ENCODE peak calls at places on chromosomes 4 and X, in nine cellular contexts. One of them, this sample, is unnamed.

GRCh38 chr4:168868044-168868855 is 141.8 kb downstream of the CBR4 start:
- DNase-seq in suprapubic skin: no peak
- DNase-seq in dorsolateral prefrontal cortex: no peak
- DNase-seq in Caco-2: no peak
- DNase-seq in left ventricle myocardium inferior: no peak
- DNase-seq in HCT116: no peak
- DNase-seq in Peyer's patch: no peak
- DNase-seq in right lobe of liver: no peak
- DNase-seq in cardiac fibroblast: peak; percentile 79
- DNase-seq in this sample: no peak

GRCh38 chr4:25367004-25367621 is 9.9 kb upstream of the ANAPC4 start:
- DNase-seq in suprapubic skin: no peak
- DNase-seq in dorsolateral prefrontal cortex: no peak
- DNase-seq in Caco-2: peak; percentile 24
- DNase-seq in left ventricle myocardium inferior: no peak
- DNase-seq in HCT116: no peak
- DNase-seq in Peyer's patch: no peak
- DNase-seq in right lobe of liver: no peak
- DNase-seq in cardiac fibroblast: peak; percentile 71
- DNase-seq in this sample: no peak

GRCh38 chr4:142567199-142567598 is 278.9 kb downstream of the INPP4B start:
- DNase-seq in suprapubic skin: no peak
- DNase-seq in dorsolateral prefrontal cortex: no peak
- DNase-seq in Caco-2: peak; percentile 45
- DNase-seq in left ventricle myocardium inferior: no peak
- DNase-seq in HCT116: peak; percentile 51
- DNase-seq in Peyer's patch: peak; percentile 33
- DNase-seq in right lobe of liver: no peak
- DNase-seq in cardiac fibroblast: no peak
- DNase-seq in this sample: no peak

GRCh38 chrX:17500145-17500579 is 125.2 kb downstream of the NHS start:
- DNase-seq in suprapubic skin: no peak
- DNase-seq in dorsolateral prefrontal cortex: no peak
- DNase-seq in Caco-2: peak; percentile 24
- DNase-seq in left ventricle myocardium inferior: no peak
- DNase-seq in HCT116: peak; percentile 3
- DNase-seq in Peyer's patch: no peak
- DNase-seq in right lobe of liver: no peak
- DNase-seq in cardiac fibroblast: no peak
- DNase-seq in this sample: no peak

GRCh38 chrX:145524931-145525330 is 277.6 kb downstream of the SPANXN1 start:
- DNase-seq in suprapubic skin: no peak
- DNase-seq in dorsolateral prefrontal cortex: no peak
- DNase-seq in Caco-2: no peak
- DNase-seq in left ventricle myocardium inferior: no peak
- DNase-seq in HCT116: no peak
- DNase-seq in Peyer's patch: no peak
- DNase-seq in right lobe of liver: no peak
- DNase-seq in cardiac fibroblast: no peak
- DNase-seq in this sample: no peak

GRCh38 chr4:48698029-48698901 is 81.8 kb downstream of the FRYL start:
- DNase-seq in suprapubic skin: no peak
- DNase-seq in dorsolateral prefrontal cortex: no peak
- DNase-seq in Caco-2: no peak
- DNase-seq in left ventricle myocardium inferior: peak; percentile 26
- DNase-seq in HCT116: peak; percentile 44
- DNase-seq in Peyer's patch: no peak
- DNase-seq in right lobe of liver: peak; percentile 90
- DNase-seq in cardiac fibroblast: peak; percentile 94
- DNase-seq in this sample: peak; percentile 83

GRCh38 chrX:39808471-39808917 is 289.3 kb downstream of the BCOR start:
- DNase-seq in suprapubic skin: no peak
- DNase-seq in dorsolateral prefrontal cortex: no peak
- DNase-seq in Caco-2: no peak
- DNase-seq in left ventricle myocardium inferior: no peak
- DNase-seq in HCT116: no peak
- DNase-seq in Peyer's patch: no peak
- DNase-seq in right lobe of liver: no peak
- DNase-seq in cardiac fibroblast: peak; percentile 91
- DNase-seq in this sample: no peak

GRCh38 chr4:37132351-37132989 is 112.1 kb upstream of the NWD2 start:
- DNase-seq in suprapubic skin: no peak
- DNase-seq in dorsolateral prefrontal cortex: no peak
- DNase-seq in Caco-2: no peak
- DNase-seq in left ventricle myocardium inferior: no peak
- DNase-seq in HCT116: peak; percentile 6
- DNase-seq in Peyer's patch: no peak
- DNase-seq in right lobe of liver: no peak
- DNase-seq in cardiac fibroblast: no peak
- DNase-seq in this sample: no peak

GRCh38 chr4:13881880-13882279 is 254.4 kb upstream of the BOD1L1 start:
- DNase-seq in suprapubic skin: no peak
- DNase-seq in dorsolateral prefrontal cortex: no peak
- DNase-seq in Caco-2: no peak
- DNase-seq in left ventricle myocardium inferior: no peak
- DNase-seq in HCT116: no peak
- DNase-seq in Peyer's patch: no peak
- DNase-seq in right lobe of liver: no peak
- DNase-seq in cardiac fibroblast: peak; percentile 56
- DNase-seq in this sample: no peak

GRCh38 chrX:55008571-55009358 is 8.6 kb downstream of the APEX2 start:
- DNase-seq in suprapubic skin: no peak
- DNase-seq in dorsolateral prefrontal cortex: peak; percentile 44
- DNase-seq in Caco-2: no peak
- DNase-seq in left ventricle myocardium inferior: peak; percentile 20
- DNase-seq in HCT116: peak; percentile 12
- DNase-seq in Peyer's patch: no peak
- DNase-seq in right lobe of liver: no peak
- DNase-seq in cardiac fibroblast: no peak
- DNase-seq in this sample: no peak

GRCh38 chrX:70241501-70241900 is 7.0 kb downstream of the AWAT1 start:
- DNase-seq in suprapubic skin: no peak
- DNase-seq in dorsolateral prefrontal cortex: no peak
- DNase-seq in Caco-2: no peak
- DNase-seq in left ventricle myocardium inferior: no peak
- DNase-seq in HCT116: no peak
- DNase-seq in Peyer's patch: no peak
- DNase-seq in right lobe of liver: no peak
- DNase-seq in cardiac fibroblast: no peak
- DNase-seq in this sample: no peak

GRCh38 chr4:57078685-57079521 is 31.3 kb downstream of the IGFBP7 start:
- DNase-seq in suprapubic skin: no peak
- DNase-seq in dorsolateral prefrontal cortex: no peak
- DNase-seq in Caco-2: peak; percentile 72
- DNase-seq in left ventricle myocardium inferior: no peak
- DNase-seq in HCT116: no peak
- DNase-seq in Peyer's patch: no peak
- DNase-seq in right lobe of liver: no peak
- DNase-seq in cardiac fibroblast: no peak
- DNase-seq in this sample: peak; percentile 89

GRCh38 chrX:134753185-134754008 is 95.1 kb upstream of the PLAC1 start:
- DNase-seq in suprapubic skin: no peak
- DNase-seq in dorsolateral prefrontal cortex: no peak
- DNase-seq in Caco-2: peak; percentile 9
- DNase-seq in left ventricle myocardium inferior: no peak
- DNase-seq in HCT116: no peak
- DNase-seq in Peyer's patch: no peak
- DNase-seq in right lobe of liver: no peak
- DNase-seq in cardiac fibroblast: peak; percentile 76
- DNase-seq in this sample: no peak

GRCh38 chr4:69196209-69196965 is 18.2 kb downstream of the UGT2B11 start:
- DNase-seq in suprapubic skin: no peak
- DNase-seq in dorsolateral prefrontal cortex: no peak
- DNase-seq in Caco-2: no peak
- DNase-seq in left ventricle myocardium inferior: no peak
- DNase-seq in HCT116: no peak
- DNase-seq in Peyer's patch: no peak
- DNase-seq in right lobe of liver: no peak
- DNase-seq in cardiac fibroblast: no peak
- DNase-seq in this sample: no peak

GRCh38 chrX:17527135-17527701 is 152.2 kb downstream of the NHS start:
- DNase-seq in suprapubic skin: no peak
- DNase-seq in dorsolateral prefrontal cortex: no peak
- DNase-seq in Caco-2: no peak
- DNase-seq in left ventricle myocardium inferior: peak; percentile 54
- DNase-seq in HCT116: no peak
- DNase-seq in Peyer's patch: no peak
- DNase-seq in right lobe of liver: no peak
- DNase-seq in cardiac fibroblast: peak; percentile 24
- DNase-seq in this sample: no peak

DNA sequence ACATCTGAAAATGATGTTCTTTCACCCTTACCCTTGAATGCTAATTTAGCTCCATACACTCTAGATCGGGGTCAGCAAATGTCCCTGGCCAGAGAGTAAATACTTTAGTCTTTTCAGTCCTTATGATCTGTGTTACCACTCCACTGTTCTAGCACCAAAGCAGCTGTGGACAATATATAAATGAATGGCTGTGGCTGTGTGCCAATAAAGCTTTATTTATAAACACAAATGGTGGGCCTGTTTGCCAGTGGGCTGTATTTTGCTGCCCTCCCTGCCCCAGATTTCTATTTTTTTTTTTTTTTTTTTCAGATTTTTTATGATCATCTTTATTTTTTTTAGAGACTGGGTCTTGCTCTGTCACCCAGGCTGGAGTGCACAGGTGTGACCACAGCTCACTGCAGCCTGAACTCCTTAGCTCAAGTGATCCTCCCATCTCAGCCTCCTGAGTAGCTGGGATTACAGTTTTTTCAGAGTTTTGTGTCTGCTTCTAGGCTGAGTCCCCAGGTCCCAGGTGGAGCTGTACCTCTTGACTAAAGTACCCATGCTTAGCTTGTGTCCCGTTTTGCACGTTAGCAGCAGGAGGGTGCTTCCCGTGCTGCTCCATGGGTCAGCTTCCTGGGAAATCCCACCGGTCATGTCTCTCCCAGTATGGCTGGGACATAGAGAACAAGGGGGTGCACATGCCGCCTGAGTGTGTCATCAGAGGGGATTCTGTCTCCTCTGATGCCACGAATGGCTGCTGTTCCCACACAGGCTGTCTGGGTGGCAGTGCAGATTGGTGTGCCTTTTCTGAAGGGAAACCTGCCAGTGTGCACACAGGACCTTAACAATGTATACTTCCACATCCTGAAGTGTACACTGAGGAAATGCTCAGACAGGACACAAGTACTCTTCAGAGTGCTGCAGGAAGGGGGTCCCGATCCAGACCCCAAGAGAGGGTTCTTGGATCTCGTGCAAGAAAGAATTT is 16.0 kb upstream of the GRPEL1 start:
- DNase-seq in suprapubic skin: no peak
- DNase-seq in dorsolateral prefrontal cortex: no peak
- DNase-seq in Caco-2: no peak
- DNase-seq in left ventricle myocardium inferior: no peak
- DNase-seq in HCT116: no peak
- DNase-seq in Peyer's patch: no peak
- DNase-seq in right lobe of liver: no peak
- DNase-seq in cardiac fibroblast: no peak
- DNase-seq in this sample: no peak
- H3K4me3 ChIP-seq in suprapubic skin: peak overlapping the region; percentile 13
- H3K4me3 ChIP-seq in dorsolateral prefrontal cortex: no peak overlapping the region
- H3K4me3 ChIP-seq in Caco-2: no peak overlapping the region
- H3K4me3 ChIP-seq in left ventricle myocardium inferior: peak overlapping the region; percentile 41
- H3K4me3 ChIP-seq in HCT116: no peak overlapping the region
- H3K4me3 ChIP-seq in Peyer's patch: peak overlapping the region; percentile 6
- H3K4me3 ChIP-seq in right lobe of liver: peak overlapping the region; percentile 45
- H3K4me3 ChIP-seq in cardiac fibroblast: no peak overlapping the region
- H3K4me3 ChIP-seq in this sample: no peak overlapping the region

DNA sequence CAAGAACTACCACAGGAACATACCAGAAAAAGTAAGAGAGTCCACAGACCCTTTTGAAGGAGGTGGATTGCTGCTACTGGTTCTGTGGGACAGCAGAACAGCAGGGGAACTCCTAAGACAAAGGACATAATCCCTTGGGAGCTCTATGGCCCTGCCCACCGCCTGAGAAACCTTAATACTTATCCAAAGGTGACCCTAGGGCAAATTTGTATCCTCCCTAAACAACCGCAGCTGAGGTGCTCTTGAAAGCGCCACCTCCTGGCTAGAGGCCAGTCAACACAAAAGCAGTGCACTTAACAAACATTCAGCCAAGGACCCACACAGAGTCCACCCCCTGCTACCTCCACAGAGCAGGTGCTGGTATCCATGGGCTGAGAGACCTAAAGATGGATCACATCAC is 136.8 kb downstream of the ADAM29 start:
- DNase-seq in suprapubic skin: no peak
- DNase-seq in dorsolateral prefrontal cortex: no peak
- DNase-seq in Caco-2: no peak
- DNase-seq in left ventricle myocardium inferior: no peak
- DNase-seq in HCT116: no peak
- DNase-seq in Peyer's patch: no peak
- DNase-seq in right lobe of liver: no peak
- DNase-seq in cardiac fibroblast: no peak
- DNase-seq in this sample: no peak
- TF ChIP-seq CTCF in suprapubic skin: no peak
- TF ChIP-seq CTCF in dorsolateral prefrontal cortex: no peak
- TF ChIP-seq CTCF in Caco-2: no peak
- TF ChIP-seq CTCF in left ventricle myocardium inferior: no peak
- TF ChIP-seq CTCF in HCT116: peak; percentile 11
- TF ChIP-seq CTCF in Peyer's patch: no peak
- TF ChIP-seq CTCF in right lobe of liver: no peak
- TF ChIP-seq CTCF in cardiac fibroblast: no peak
- TF ChIP-seq CTCF in this sample: no peak

GRCh38 chr4:186812592-186812991 is 88.9 kb upstream of the FAT1 start:
- DNase-seq in suprapubic skin: no peak
- DNase-seq in dorsolateral prefrontal cortex: no peak
- DNase-seq in Caco-2: no peak
- DNase-seq in left ventricle myocardium inferior: no peak
- DNase-seq in HCT116: no peak
- DNase-seq in Peyer's patch: no peak
- DNase-seq in right lobe of liver: no peak
- DNase-seq in cardiac fibroblast: no peak
- DNase-seq in this sample: no peak
- H3K4me3 ChIP-seq in suprapubic skin: no peak overlapping the region
- H3K4me3 ChIP-seq in dorsolateral prefrontal cortex: no peak overlapping the region
- H3K4me3 ChIP-seq in Caco-2: no peak overlapping the region
- H3K4me3 ChIP-seq in left ventricle myocardium inferior: no peak overlapping the region
- H3K4me3 ChIP-seq in HCT116: no peak overlapping the region
- H3K4me3 ChIP-seq in Peyer's patch: no peak overlapping the region
- H3K4me3 ChIP-seq in right lobe of liver: no peak overlapping the region
- H3K4me3 ChIP-seq in cardiac fibroblast: no peak overlapping the region
- H3K4me3 ChIP-seq in this sample: no peak overlapping the region

DNA sequence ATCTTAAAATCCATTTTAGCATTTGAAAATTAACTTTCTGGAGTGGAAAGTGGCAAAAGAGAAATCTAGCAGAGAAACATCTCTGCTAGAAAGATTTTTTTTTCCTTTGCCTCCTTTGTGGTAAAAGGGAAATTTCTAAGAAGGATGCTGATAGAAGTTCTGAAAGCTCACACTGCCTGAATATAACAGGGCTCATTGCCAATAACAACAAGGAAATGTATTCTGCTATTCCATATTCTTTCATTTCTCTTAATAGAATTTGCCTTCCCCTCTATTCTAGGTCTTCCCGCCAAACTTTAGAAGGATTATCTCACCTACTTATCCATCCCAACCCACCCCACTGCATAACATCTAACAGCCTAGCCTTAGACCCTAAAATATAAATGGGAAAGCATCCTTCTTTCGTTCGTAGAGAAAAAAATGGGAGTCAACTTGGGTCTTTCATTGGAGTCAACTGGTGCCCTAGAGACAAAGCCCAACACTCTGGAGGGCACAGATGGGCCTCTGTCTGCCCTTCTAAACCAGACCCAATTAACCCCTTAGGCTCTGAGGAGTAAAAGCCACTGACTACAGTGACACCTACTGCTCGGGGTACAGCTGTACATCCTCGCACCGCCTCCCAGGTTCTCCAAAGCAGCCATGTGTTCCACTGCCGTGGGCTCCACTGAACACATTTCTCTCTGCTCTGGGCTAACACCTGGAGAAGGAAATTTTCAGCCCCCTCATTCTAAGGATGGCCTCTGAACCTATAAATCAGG is 103.9 kb downstream of the MAML3 start:
- DNase-seq in suprapubic skin: no peak
- DNase-seq in dorsolateral prefrontal cortex: no peak
- DNase-seq in Caco-2: peak; percentile 36
- DNase-seq in left ventricle myocardium inferior: no peak
- DNase-seq in HCT116: no peak
- DNase-seq in Peyer's patch: no peak
- DNase-seq in right lobe of liver: no peak
- DNase-seq in cardiac fibroblast: peak; percentile 57
- DNase-seq in this sample: no peak
- TF ChIP-seq CTCF in suprapubic skin: no peak
- TF ChIP-seq CTCF in dorsolateral prefrontal cortex: peak; percentile 46
- TF ChIP-seq CTCF in Caco-2: peak; percentile 47
- TF ChIP-seq CTCF in left ventricle myocardium inferior: peak; percentile 46
- TF ChIP-seq CTCF in HCT116: peak; percentile 26
- TF ChIP-seq CTCF in Peyer's patch: no peak
- TF ChIP-seq CTCF in right lobe of liver: peak; percentile 15
- TF ChIP-seq CTCF in cardiac fibroblast: peak; percentile 52
- TF ChIP-seq CTCF in this sample: peak; percentile 25